ENCODE peak calls at places on chromosomes 5 and 9, in five cellular contexts. M is left colon; G is non-pigmented ciliary epithelial cell; J is T-helper 2 cell; W is CD8-positive, alpha-beta memory T cell. E is an unnamed sample.

GRCh38 chr9:137078701-137079400 is 1.5 kb downstream of the UAP1L1 start:
- DNase-seq in M (no peak), G (no peak), J (no peak), W (no peak), E (no peak)

GRCh38 chr5:68250662-68251298 is 35.2 kb downstream of the PIK3R1 start:
- DNase-seq in M (no peak), G (no peak), J (no peak), W (no peak), E (no peak)

GRCh38 chr5:80554646-80555045 is 15.4 kb downstream of the ANKRD34B start:
- DNase-seq in M (no peak), G (no peak), J (no peak), W (no peak), E (no peak)

GRCh38 chr9:137971477-137972138 is 94.0 kb downstream of the CACNA1B start:
- DNase-seq in M (no peak), G (no peak), J (no peak), W (no peak), E (no peak)

GRCh38 chr5:194603-195209 is 3.4 kb downstream of the LRRC14B start:
- DNase-seq in M (no peak), G (no peak), J (no peak), W (no peak), E (no peak)

GRCh38 chr9:706606-707451 is 134.7 kb upstream of the DMRT1 start:
- DNase-seq in M (peak; percentile 47), G (no peak), J (no peak), W (no peak), E (no peak)

GRCh38 chr5:52582313-52582712 is 205.4 kb upstream of the ITGA1 start:
- DNase-seq in M (no peak), G (no peak), J (no peak), W (no peak), E (no peak)

GRCh38 chr5:142474426-142474825 is 149.6 kb upstream of the SPRY4 start:
- DNase-seq in M (no peak), G (no peak), J (no peak), W (no peak), E (peak; percentile 36)

GRCh38 chr9:34185778-34186551 is 7.1 kb downstream of the UBAP1 start:
- DNase-seq in M (no peak), G (peak; percentile 87), J (no peak), W (no peak), E (peak; percentile 75)

GRCh38 chr5:174313615-174314014 is 268.1 kb downstream of the NSG2 start:
- DNase-seq in M (no peak), G (no peak), J (no peak), W (no peak), E (no peak)

GRCh38 chr5:142779163-142779562 is 9.0 kb downstream of the ARHGAP26 start:
- DNase-seq in M (no peak), G (no peak), J (no peak), W (no peak), E (no peak)

GRCh38 chr9:38042626-38043359 is 26.2 kb downstream of the SHB start:
- DNase-seq in M (no peak), G (no peak), J (no peak), W (no peak), E (no peak)

GRCh38 chr5:178324481-178325310 is 92.1 kb upstream of the PHYKPL start:
- DNase-seq in M (no peak), G (no peak), J (no peak), W (no peak), E (no peak)

GRCh38 chr5:153831976-153832375 is 206.7 kb downstream of the FAM114A2 start:
- DNase-seq in M (no peak), G (no peak), J (no peak), W (no peak), E (no peak)

GRCh38 chr5:14342306-14342705 is 199.2 kb downstream of the TRIO start:
- DNase-seq in M (no peak), G (no peak), J (no peak), W (no peak), E (no peak)

GRCh38 chr5:30099634-30100033 is 1093.9 kb upstream of the CDH6 start:
- DNase-seq in M (no peak), G (peak; percentile 66), J (no peak), W (no peak), E (peak; percentile 45)

GRCh38 chr5:14296533-14297331 is 153.6 kb downstream of the TRIO start:
- DNase-seq in M (no peak), G (no peak), J (no peak), W (no peak), E (no peak)

GRCh38 chr5:88724201-88724600 is 158.8 kb downstream of the MEF2C start:
- DNase-seq in M (no peak), G (no peak), J (no peak), W (no peak), E (no peak)

GRCh38 chr9:75149841-75150241 is 61.5 kb downstream of the OSTF1 start:
- DNase-seq in M (no peak), G (no peak), J (no peak), W (no peak), E (no peak)

GRCh38 chr9:134366223-134367031 is 40.2 kb downstream of the RXRA start:
- DNase-seq in M (peak; percentile 95), G (no peak), J (no peak), W (no peak), E (peak; percentile 35)

GRCh38 chr5:6557807-6558575 is 74.9 kb downstream of the NSUN2 start:
- DNase-seq in M (no peak), G (no peak), J (no peak), W (no peak), E (no peak)

GRCh38 chr5:119400248-119400647 is 44.4 kb downstream of the TNFAIP8 start:
- DNase-seq in M (peak; percentile 38), G (no peak), J (no peak), W (no peak), E (no peak)

GRCh38 chr9:90770339-90770738 is 31.3 kb upstream of the SYK start:
- DNase-seq in M (no peak), G (no peak), J (no peak), W (no peak), E (no peak)

GRCh38 chr9:89923961-89924504 is 319.2 kb downstream of the GADD45G start:
- DNase-seq in M (no peak), G (no peak), J (peak; percentile 44), W (no peak), E (no peak)

GRCh38 chr5:132825165-132825823 is 5.2 kb downstream of the SHROOM1 start:
- DNase-seq in M (no peak), G (no peak), J (no peak), W (no peak), E (no peak)

GRCh38 chr9:17021379-17021970 is 113.4 kb upstream of the CNTLN start:
- DNase-seq in M (no peak), G (no peak), J (no peak), W (no peak), E (no peak)

GRCh38 chr5:111615054-111615453 is 102.7 kb upstream of the STARD4 start:
- DNase-seq in M (no peak), G (no peak), J (no peak), W (no peak), E (no peak)

GRCh38 chr9:312596-313320 is 98.1 kb downstream of the DOCK8 start:
- DNase-seq in M (no peak), G (no peak), J (no peak), W (no peak), E (no peak)

GRCh38 chr9:75088646-75089368 is 493 bp downstream of the OSTF1 start:
- DNase-seq in M (peak; percentile 76), G (no peak), J (no peak), W (no peak), E (no peak)

GRCh38 chr5:60223342-60223741 is 329.8 kb upstream of the PDE4D start:
- DNase-seq in M (no peak), G (peak; percentile 20), J (no peak), W (no peak), E (no peak)

GRCh38 chr9:131289301-131290038 is at the start of gene PLPP7:
- DNase-seq in M (peak; percentile 53), G (no peak), J (no peak), W (no peak), E (peak; percentile 29)

GRCh38 chr9:2291980-2292704 is 277.0 kb downstream of the SMARCA2 start:
- DNase-seq in M (no peak), G (no peak), J (no peak), W (no peak), E (no peak)

GRCh38 chr9:109295475-109296110 is 25.3 kb downstream of the EPB41L4B start:
- DNase-seq in M (no peak), G (no peak), J (no peak), W (no peak), E (no peak)

GRCh38 chr9:70480405-70480980 is 66.0 kb upstream of the KLF9 start:
- DNase-seq in M (peak; percentile 93), G (peak; percentile 76), J (no peak), W (no peak), E (no peak)

GRCh38 chr5:1069720-1070088 is 42.2 kb downstream of the SLC12A7 start:
- DNase-seq in M (no peak), G (no peak), J (no peak), W (no peak), E (no peak)